ENCODE peak calls at places on chromosomes 13 and 19, in four cellular contexts. C, A, O and M are unnamed samples.

GRCh38 chr13:65656740-65657329 is 1573.3 kb downstream of the PCDH9 start:
- DNase-seq in C (peak; percentile 66), A (no peak), O (no peak), M (peak; percentile 12)

GRCh38 chr19:5354403-5354802 is 13.8 kb upstream of the PTPRS start:
- DNase-seq in C (peak; percentile 67), A (no peak), O (no peak), M (peak; percentile 40)

GRCh38 chr19:44111910-44112463 is 1.2 kb upstream of the ZNF225 start:
- DNase-seq in C (no peak), A (peak; percentile 81), O (no peak), M (peak; percentile 10)

GRCh38 chr13:98915563-98916348 is 62.1 kb downstream of the DOCK9 start:
- DNase-seq in C (peak; percentile 19), A (no peak), O (no peak), M (no peak)

GRCh38 chr19:41407271-41407670 is 9.7 kb downstream of the BCKDHA start:
- DNase-seq in C (peak; percentile 67), A (no peak), O (peak; percentile 35), M (no peak)

GRCh38 chr19:42069619-42070293 is at the start of gene GRIK5:
- DNase-seq in C (no peak), A (no peak), O (no peak), M (peak; percentile 74)

GRCh38 chr19:33795370-33796163 is 1.1 kb upstream of the KCTD15 start:
- DNase-seq in C (no peak), A (peak; percentile 75), O (peak; percentile 67), M (peak; percentile 89)

GRCh38 chr13:94706854-94707399 is 5.4 kb downstream of the SOX21 start:
- DNase-seq in C (no peak), A (no peak), O (no peak), M (no peak)

GRCh38 chr13:31909889-31910551 is 121.6 kb upstream of the FRY start:
- DNase-seq in C (peak; percentile 83), A (peak; percentile 37), O (no peak), M (peak; percentile 47)

GRCh38 chr19:11578342-11579142 is 1.1 kb upstream of the ACP5 start:
- DNase-seq in C (peak; percentile 62), A (no peak), O (peak; percentile 65), M (peak; percentile 53)

GRCh38 chr19:5811117-5811516 is 6.2 kb downstream of the NRTN start:
- DNase-seq in C (no peak), A (no peak), O (no peak), M (no peak)

GRCh38 chr19:2421581-2422306 is 5.6 kb downstream of the TIMM13 start:
- DNase-seq in C (no peak), A (no peak), O (no peak), M (no peak)

GRCh38 chr13:113453962-113454361 is 674 bp upstream of the ADPRHL1 start:
- DNase-seq in C (no peak), A (no peak), O (no peak), M (no peak)
- H3K4me1 ChIP-seq in C (peaks cover 62% of the 10 kb centered on the region), A (peaks cover 5% of the 10 kb centered on the region), O (no peaks in the 10 kb centered on the region), M (no peaks in the 10 kb centered on the region)

GRCh38 chr19:45250216-45250831 is 747 bp upstream of the MARK4 start:
- DNase-seq in C (peak; percentile 36), A (peak; percentile 51), O (no peak), M (no peak)
- H3K27ac ChIP-seq in C (no peak overlapping the region), A (no peak overlapping the region), O (peak overlapping the region; percentile 81), M (no peak overlapping the region)

GRCh38 chr13:110812111-110812868 is 98.8 kb downstream of the ING1 start:
- DNase-seq in C (no peak), A (no peak), O (no peak), M (no peak)
- H3K4me3 ChIP-seq in C (no peak overlapping the region), A (no peak overlapping the region), O (peak overlapping the region; percentile 28), M (no peak overlapping the region)

DNA sequence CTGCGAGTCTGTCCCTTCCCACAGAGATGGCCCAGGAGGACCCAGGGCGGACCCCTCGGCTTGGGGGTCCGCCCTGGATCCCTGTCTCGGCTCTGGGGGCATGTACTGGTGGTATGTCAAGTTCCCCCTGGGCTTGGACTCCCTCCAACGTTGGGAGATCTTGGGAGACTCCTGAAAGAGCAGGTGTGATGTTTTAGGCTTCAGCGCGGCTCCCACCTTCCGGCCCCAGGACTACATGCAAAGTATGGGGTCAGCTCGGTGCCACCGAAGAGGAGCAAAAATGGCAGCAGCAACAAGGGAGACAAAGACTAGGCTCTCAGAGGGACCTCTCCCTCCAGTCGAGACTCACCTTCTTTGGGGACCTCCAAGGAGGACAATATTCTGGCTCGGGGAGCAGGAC is 4.2 kb downstream of the MAMSTR start:
- DNase-seq in C (no peak), A (no peak), O (no peak), M (no peak)
- H3K4me1 ChIP-seq in C (peaks cover 26% of the 10 kb centered on the region), A (peaks cover 24% of the 10 kb centered on the region), O (peaks cover 56% of the 10 kb centered on the region), M (no peaks in the 10 kb centered on the region)

GRCh38 chr13:29922896-29923295 is 72.5 kb upstream of the UBL3 start:
- DNase-seq in C (no peak), A (peak; percentile 60), O (no peak), M (no peak)
- H3K27ac ChIP-seq in C (no peak overlapping the region), A (peak overlapping the region; percentile 95), O (peak overlapping the region; percentile 86), M (peak overlapping the region; percentile 69)

GRCh38 chr13:59957438-59957837 is 206.3 kb downstream of the DIAPH3 start:
- DNase-seq in C (no peak), A (no peak), O (no peak), M (no peak)
- H3K4me3 ChIP-seq in C (no peak overlapping the region), A (no peak overlapping the region), O (no peak overlapping the region), M (no peak overlapping the region)

GRCh38 chr19:16593181-16593580 is 21.0 kb upstream of the SLC35E1 start:
- DNase-seq in C (peak; percentile 61), A (no peak), O (no peak), M (no peak)
- H3K4me1 ChIP-seq in C (peaks cover 91% of the 10 kb centered on the region), A (peaks cover 39% of the 10 kb centered on the region), O (peaks cover 39% of the 10 kb centered on the region), M (peaks cover 20% of the 10 kb centered on the region)

GRCh38 chr19:29586401-29586800 is 19.7 kb upstream of the POP4 start:
- DNase-seq in C (no peak), A (no peak), O (no peak), M (no peak)

GRCh38 chr19:29579308-29579910 is 26.7 kb upstream of the POP4 start:
- DNase-seq in C (no peak), A (no peak), O (no peak), M (no peak)

GRCh38 chr19:29581398-29581797 is 24.7 kb upstream of the POP4 start:
- DNase-seq in C (no peak), A (no peak), O (no peak), M (no peak)

GRCh38 chr19:29587059-29587458 is 19.0 kb upstream of the POP4 start:
- DNase-seq in C (no peak), A (no peak), O (no peak), M (no peak)

GRCh38 chr19:29583196-29584006 is 22.7 kb upstream of the POP4 start:
- DNase-seq in C (no peak), A (peak; percentile 14), O (no peak), M (no peak)
- H3K27ac ChIP-seq in C (no peak overlapping the region), A (no peak overlapping the region), O (no peak overlapping the region), M (no peak overlapping the region)

GRCh38 chr13:112424098-112424497 is 47.9 kb downstream of the SPACA7 start:
- DNase-seq in C (no peak), A (no peak), O (no peak), M (no peak)
- H3K4me3 ChIP-seq in C (no peak overlapping the region), A (no peak overlapping the region), O (no peak overlapping the region), M (no peak overlapping the region)

GRCh38 chr19:18594824-18595373 is 6.3 kb downstream of the REX1BD start:
- DNase-seq in C (no peak), A (no peak), O (no peak), M (no peak)
- H3K4me1 ChIP-seq in C (peaks cover 33% of the 10 kb centered on the region), A (peaks cover 15% of the 10 kb centered on the region), O (peaks cover 28% of the 10 kb centered on the region), M (peaks cover 9% of the 10 kb centered on the region)